ENCODE peak calls at places on chromosomes 5 and 9, in five cellular contexts. R is PC-3, X is esophagus squamous epithelium, B is cardiac fibroblast, A is Panc1. G is an unnamed sample.

GRCh38 chr5:166505086-166505485 is 1786.4 kb upstream of the WWC1 start:
- DNase-seq in A (no peak), X (no peak), B (no peak), R (no peak), G (no peak)

GRCh38 chr5:37695651-37696050 is 144.2 kb downstream of the GDNF start:
- DNase-seq in B (no peak), A (no peak), R (no peak), X (no peak), G (no peak)

GRCh38 chr9:128252317-128253139 is 23.3 kb downstream of the GOLGA2 start:
- DNase-seq in A (no peak), R (no peak), B (no peak), X (no peak), G (no peak)

GRCh38 chr5:180046656-180047055 is 24.9 kb downstream of the RNF130 start:
- DNase-seq in R (no peak), X (no peak), A (no peak), B (no peak), G (no peak)

GRCh38 chr5:173547579-173547978 is 68.9 kb downstream of the BOD1 start:
- DNase-seq in A (no peak), B (peak), R (peak), X (no peak), G (peak)

GRCh38 chr9:93541581-93542349 is 34.6 kb upstream of the PHF2 start:
- DNase-seq in X (no peak), R (no peak), B (peak), A (no peak), G (no peak)

GRCh38 chr5:159971931-159972461 is 36.9 kb upstream of the TTC1 start:
- DNase-seq in B (peak), A (no peak), R (no peak), X (no peak), G (peak)

GRCh38 chr5:2049876-2050275 is 167.2 kb upstream of the IRX4 start:
- DNase-seq in R (no peak), X (no peak), B (no peak), A (no peak), G (no peak)

GRCh38 chr9:123997665-123998277 is 13.8 kb upstream of the LHX2 start:
- DNase-seq in B (peak), X (no peak), A (no peak), R (no peak), G (peak)

GRCh38 chr9:94656190-94656589 is 16.9 kb upstream of the FBP1 start:
- DNase-seq in B (no peak), A (no peak), R (no peak), X (peak), G (peak)

GRCh38 chr5:83718195-83718825 is 2.3 kb downstream of the HAPLN1 start:
- DNase-seq in B (peak), X (no peak), A (peak), R (peak), G (peak)

GRCh38 chr9:33782395-33783152 is 12.8 kb upstream of the PRSS3 start:
- DNase-seq in A (no peak), X (no peak), B (peak), R (peak), G (peak)

GRCh38 chr9:124013263-124014211 is 2.0 kb downstream of the LHX2 start:
- DNase-seq in A (no peak), R (no peak), X (no peak), B (no peak), G (no peak)

GRCh38 chr5:57221049-57221568 is 47.2 kb downstream of the GPBP1 start:
- DNase-seq in B (peak), R (peak), A (peak), X (no peak), G (peak)

GRCh38 chr5:97149689-97150088 is 7.3 kb upstream of the LIX1 start:
- DNase-seq in B (no peak), X (no peak), A (no peak), R (no peak), G (no peak)

GRCh38 chr9:72579880-72580570 is 58.6 kb downstream of the TMC1 start:
- DNase-seq in B (peak), X (no peak), A (no peak), R (peak), G (no peak)

GRCh38 chr9:17519761-17520160 is 59.1 kb upstream of the SH3GL2 start:
- DNase-seq in X (no peak), B (peak), R (peak), A (no peak), G (peak)

GRCh38 chr5:115236599-115236998 is 26.1 kb downstream of the PGGT1B start:
- DNase-seq in A (no peak), X (no peak), B (no peak), R (no peak), G (no peak)

GRCh38 chr5:54909911-54910870 is 75.2 kb downstream of the ESM1 start:
- DNase-seq in A (no peak), R (no peak), X (no peak), B (peak), G (peak)

GRCh38 chr9:111178361-111179043 is 140.2 kb upstream of the LPAR1 start:
- DNase-seq in B (peak), X (no peak), R (no peak), A (no peak), G (peak)

GRCh38 chr9:137114220-137114612 is 317 bp downstream of the DPP7 start:
- DNase-seq in B (peak), X (no peak), A (no peak), R (no peak), G (no peak)

GRCh38 chr9:133973111-133973790 is 18.9 kb downstream of the VAV2 start:
- DNase-seq in X (no peak), R (no peak), B (no peak), A (no peak), G (no peak)

DNA sequence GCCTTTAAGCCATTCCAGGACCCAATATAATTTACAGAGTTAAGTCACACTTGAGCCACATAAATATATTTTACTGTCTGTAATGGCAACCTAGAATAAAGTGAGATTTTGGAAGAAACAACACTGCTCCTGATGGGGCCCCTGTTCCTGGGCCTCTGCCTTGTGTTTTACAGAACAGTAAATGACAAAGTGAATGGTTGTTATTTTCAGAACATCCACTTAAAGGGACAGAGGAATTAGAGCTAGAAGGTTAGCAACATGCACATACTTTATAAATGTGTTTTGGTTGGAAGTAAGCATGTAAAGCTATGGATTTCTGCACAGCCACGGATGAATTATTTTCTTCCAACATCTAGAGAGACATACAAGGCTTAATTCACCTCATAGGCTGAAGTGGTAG is 3.6 kb downstream of the PTGER4 start:
- DNase-seq in R (no peak), A (no peak), B (no peak), X (no peak), G (no peak)
- H3K4me3 ChIP-seq in R (peak), A (peak), B (no peak), X (peak), G (peak)

DNA sequence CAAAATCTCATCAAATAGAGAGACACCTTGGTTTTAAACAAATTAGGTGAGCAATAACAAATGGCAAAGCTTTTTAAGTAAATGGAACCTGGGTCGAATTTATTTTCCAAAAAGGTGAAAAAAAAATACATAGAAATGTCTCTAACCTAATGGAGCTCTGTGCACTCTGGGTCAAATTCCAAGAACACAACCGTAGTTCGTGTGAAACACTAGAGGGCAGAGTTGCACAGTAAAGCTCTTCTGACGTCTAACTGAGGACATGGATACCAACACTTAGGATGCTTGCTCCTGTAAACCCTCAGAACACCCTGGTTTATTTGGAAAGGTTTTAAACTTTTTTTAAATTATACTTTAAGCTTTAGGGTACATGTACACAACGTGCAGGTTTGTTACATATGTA is 18.9 kb downstream of the MARCHF11 start:
- DNase-seq in B (peak), A (peak), X (no peak), R (peak), G (peak)
- TF ChIP-seq CTCF in B (peak), A (peak), X (peak), R (peak), G (peak)

GRCh38 chr5:150753863-150754262 is 5.0 kb downstream of the DCTN4 start:
- DNase-seq in X (no peak), B (no peak), A (no peak), R (no peak), G (no peak)
- H3K4me3 ChIP-seq in X (no peak), B (no peak), A (no peak), R (no peak), G (no peak)

GRCh38 chr5:108260105-108260857 is 121.6 kb downstream of the FBXL17 start:
- DNase-seq in R (peak), X (no peak), B (peak), A (peak), G (peak)
- TF ChIP-seq CTCF in R (peak), X (peak), B (peak), A (peak), G (peak)

G was measured in choroid plexus epithelial cell.